ENCODE peak calls at places on chromosome 12, in eight cellular contexts. T is hypothalamus, O is mucosa of gallbladder, I is D341Med, S is ovary, L is neuronal stem cell, Y is colonic mucosa, K is H4. F is an unnamed sample.

GRCh38 chr12:4197922-4198763 is 75.4 kb upstream of the CCND2 start:
- DNase-seq in T (no peak), O (no peak), I (no peak), S (no peak), L (no peak), Y (no peak), K (no peak), F (peak)

GRCh38 chr12:6570264-6570887 is 2.3 kb upstream of the NOP2 start:
- DNase-seq in T (no peak), O (no peak), I (peak), S (peak), L (no peak), Y (peak), K (peak), F (peak)

GRCh38 chr12:70032076-70032475 is 207.0 kb downstream of the MYRFL start:
- DNase-seq in T (no peak), O (no peak), I (no peak), S (no peak), L (no peak), Y (no peak), K (no peak), F (no peak)

GRCh38 chr12:61780435-61780834 is 479.8 kb upstream of the USP15 start:
- DNase-seq in T (no peak), O (no peak), I (no peak), S (no peak), L (no peak), Y (no peak), K (no peak), F (no peak)

GRCh38 chr12:8642775-8643174 is 19.9 kb downstream of the MFAP5 start:
- DNase-seq in T (no peak), O (no peak), I (no peak), S (no peak), L (no peak), Y (no peak), K (no peak), F (no peak)

GRCh38 chr12:6430124-6430989 is 14.4 kb upstream of the CD27 start:
- DNase-seq in T (no peak), O (peak), I (no peak), S (peak), L (no peak), Y (peak), K (peak), F (no peak)

GRCh38 chr12:132484183-132484890 is 5.6 kb upstream of the FBRSL1 start:
- DNase-seq in T (no peak), O (no peak), I (no peak), S (no peak), L (no peak), Y (no peak), K (no peak), F (no peak)

GRCh38 chr12:105477873-105478272 is 147.4 kb downstream of the C12orf75 start:
- DNase-seq in T (no peak), O (no peak), I (peak), S (no peak), L (no peak), Y (no peak), K (no peak), F (no peak)

GRCh38 chr12:116610971-116611541 is 51.9 kb downstream of the MAP1LC3B2 start:
- DNase-seq in T (no peak), O (no peak), I (no peak), S (no peak), L (no peak), Y (no peak), K (no peak), F (no peak)

GRCh38 chr12:34404377-34405285 is 382.3 kb downstream of the ALG10 start:
- DNase-seq in T (no peak), O (peak), I (peak), S (peak), L (no peak), Y (peak), K (peak), F (no peak)

GRCh38 chr12:27521066-27521465 is 2.9 kb upstream of the PPFIBP1 start:
- DNase-seq in T (no peak), O (peak), I (no peak), S (peak), L (no peak), Y (no peak), K (no peak), F (no peak)

GRCh38 chr12:127401536-127401935 is 865.4 kb upstream of the TMEM132C start:
- DNase-seq in T (no peak), O (no peak), I (no peak), S (no peak), L (no peak), Y (no peak), K (no peak), F (no peak)

GRCh38 chr12:7354521-7354920 is 50.6 kb downstream of the ACSM4 start:
- DNase-seq in T (no peak), O (no peak), I (no peak), S (no peak), L (no peak), Y (no peak), K (peak), F (no peak)

GRCh38 chr12:11685716-11686115 is 36.2 kb downstream of the ETV6 start:
- DNase-seq in T (no peak), O (no peak), I (no peak), S (no peak), L (no peak), Y (no peak), K (no peak), F (no peak)